ENCODE peak calls at places on chromosomes 12 and 14, in five cellular contexts. N is gastrocnemius medialis, T is H9, O is lower leg skin, B is fibroblast of pulmonary artery. V is an unnamed sample.

GRCh38 chr12:12685305-12685704 is 10.7 kb downstream of the GPR19 start:
- DNase-seq in N (no peak), T (peak), O (no peak), B (no peak), V (no peak)

GRCh38 chr12:12890815-12891645 is at the start of gene GPRC5A:
- DNase-seq in N (peak), T (peak), O (peak), B (peak), V (peak)

GRCh38 chr14:105849933-105850626 is 323.7 kb downstream of the TMEM121 start:
- DNase-seq in N (no peak), T (no peak), O (no peak), B (no peak), V (no peak)

GRCh38 chr12:46492471-46493351 is 120.1 kb upstream of the SLC38A2 start:
- DNase-seq in N (no peak), T (no peak), O (no peak), B (peak), V (peak)

GRCh38 chr14:103845327-103845726 is 2.0 kb downstream of the PPP1R13B start:
- DNase-seq in N (no peak), T (no peak), O (no peak), B (no peak), V (no peak)

GRCh38 chr12:104410326-104410725 is 46.4 kb upstream of the CHST11 start:
- DNase-seq in N (no peak), T (no peak), O (no peak), B (no peak), V (no peak)

GRCh38 chr12:122123051-122123760 is 44.6 kb downstream of the MLXIP start:
- DNase-seq in N (peak), T (peak), O (peak), B (peak), V (peak)

GRCh38 chr12:106078358-106079025 is 60.3 kb downstream of the NUAK1 start:
- DNase-seq in N (peak), T (peak), O (no peak), B (peak), V (peak)

DNA sequence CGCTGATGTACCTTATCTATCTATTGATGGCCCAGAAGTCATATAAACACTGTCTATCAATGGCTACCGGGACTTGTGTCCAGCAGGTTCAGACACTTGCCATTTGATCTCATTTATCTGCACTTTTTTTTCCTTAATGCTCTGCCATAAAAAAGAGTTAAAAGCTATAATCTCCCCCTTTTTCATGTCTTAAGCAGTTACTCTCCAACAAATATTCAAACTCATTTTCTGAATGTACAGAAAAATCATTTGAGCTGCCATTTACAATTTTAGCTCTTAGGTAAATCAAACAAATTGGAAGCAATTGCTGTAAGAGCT is 101.4 kb downstream of the SLC8A3 start:
- DNase-seq in N (no peak), T (no peak), O (no peak), B (no peak), V (no peak)
- TF ChIP-seq CTCF in N (no peak), T (no peak), O (no peak), B (no peak), V (no peak)

DNA sequence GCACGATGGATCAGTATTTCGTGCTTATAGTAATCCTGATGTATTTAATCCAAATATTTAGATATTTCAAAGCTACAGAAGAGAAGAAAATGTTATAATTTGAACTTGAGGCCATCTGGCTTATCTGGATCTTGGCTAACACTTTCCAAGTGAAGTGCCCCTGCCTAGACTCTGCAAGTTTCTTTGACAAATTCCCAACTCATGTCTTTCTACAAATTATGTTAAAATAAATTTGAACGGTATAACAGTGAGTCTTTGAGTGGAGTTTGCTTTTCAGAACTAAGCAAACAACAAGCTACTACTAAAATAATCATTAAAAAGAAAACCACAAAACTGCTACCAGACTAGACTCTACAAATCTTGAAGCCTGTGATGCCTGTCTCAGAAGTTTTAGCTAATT is 374.4 kb upstream of the PRICKLE1 start:
- DNase-seq in N (no peak), T (no peak), O (no peak), B (no peak), V (no peak)
- TF ChIP-seq CTCF in N (no peak), T (no peak), O (no peak), B (no peak), V (no peak)

DNA sequence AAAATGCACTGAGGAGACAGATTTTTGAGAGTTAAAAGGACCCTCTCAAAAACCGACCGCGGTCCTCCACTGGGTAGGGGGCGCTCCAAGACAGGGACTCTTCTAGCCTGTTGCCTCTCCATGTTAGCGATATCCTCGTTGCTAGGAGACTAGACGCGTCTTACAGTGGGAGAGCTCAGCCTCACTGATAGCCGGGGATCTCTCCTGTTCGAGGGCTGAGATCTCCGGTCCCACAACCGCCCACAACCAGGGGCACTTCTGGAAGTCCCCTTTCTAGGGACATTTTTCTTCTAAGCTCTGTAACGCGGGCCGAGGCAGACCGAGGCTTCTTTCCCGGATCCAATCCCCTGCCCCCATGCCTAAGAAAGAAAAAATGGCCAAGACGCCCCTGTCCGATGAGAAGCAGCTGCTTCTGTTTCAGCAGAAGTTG is 21.3 kb downstream of the FKBP11 start:
- DNase-seq in N (peak), T (peak), O (peak), B (peak), V (peak)
- TF ChIP-seq CTCF in N (peak), T (peak), O (no peak), B (peak), V (peak)

GRCh38 chr12:22231078-22231477 is 103.4 kb downstream of the ST8SIA1 start:
- DNase-seq in N (no peak), T (no peak), O (no peak), B (no peak), V (no peak)

GRCh38 chr12:22230280-22230794 is 104.2 kb downstream of the ST8SIA1 start:
- DNase-seq in N (no peak), T (no peak), O (no peak), B (no peak), V (peak)

GRCh38 chr12:22229652-22230279 is 104.7 kb downstream of the ST8SIA1 start:
- DNase-seq in N (no peak), T (no peak), O (no peak), B (no peak), V (peak)

GRCh38 chr12:22234561-22234960 is 99.9 kb downstream of the ST8SIA1 start:
- DNase-seq in N (no peak), T (no peak), O (peak), B (peak), V (peak)

GRCh38 chr12:22231836-22232235 is 102.7 kb downstream of the ST8SIA1 start:
- DNase-seq in N (no peak), T (no peak), O (no peak), B (peak), V (no peak)
- TF ChIP-seq CTCF in N (no peak), T (peak), O (no peak), B (peak), V (no peak)

GRCh38 chr12:96399919-96400630 is at the start of gene CDK17:
- DNase-seq in N (peak), T (peak), O (peak), B (peak), V (peak)

GRCh38 chr12:96402061-96402460 is 1.8 kb upstream of the CDK17 start:
- DNase-seq in N (no peak), T (peak), O (no peak), B (no peak), V (no peak)

GRCh38 chr12:96401061-96401871 is 1.0 kb upstream of the CDK17 start:
- DNase-seq in N (no peak), T (no peak), O (no peak), B (peak), V (peak)

GRCh38 chr12:96399081-96399918 is 939 bp downstream of the CDK17 start:
- DNase-seq in N (peak), T (peak), O (peak), B (peak), V (peak)

GRCh38 chr12:96400631-96401060 is 407 bp upstream of the CDK17 start:
- DNase-seq in N (no peak), T (no peak), O (no peak), B (peak), V (peak)
- TF ChIP-seq CTCF in N (no peak), T (no peak), O (no peak), B (no peak), V (no peak)

GRCh38 chr12:55797068-55797467 is 20.5 kb downstream of the SARNP start:
- DNase-seq in N (no peak), T (no peak), O (no peak), B (peak), V (peak)
- TF ChIP-seq CTCF in N (peak), T (peak), O (no peak), B (peak), V (peak)

GRCh38 chr12:85951823-85952222 is 77.7 kb downstream of the NTS start:
- DNase-seq in N (no peak), T (no peak), O (no peak), B (peak), V (peak)

GRCh38 chr12:85949253-85949652 is 75.2 kb downstream of the NTS start:
- DNase-seq in N (no peak), T (peak), O (no peak), B (no peak), V (no peak)

GRCh38 chr12:85955127-85955526 is 81.0 kb downstream of the NTS start:
- DNase-seq in N (no peak), T (no peak), O (no peak), B (peak), V (peak)
- TF ChIP-seq CTCF in N (no peak), T (peak), O (no peak), B (peak), V (no peak)

DNA sequence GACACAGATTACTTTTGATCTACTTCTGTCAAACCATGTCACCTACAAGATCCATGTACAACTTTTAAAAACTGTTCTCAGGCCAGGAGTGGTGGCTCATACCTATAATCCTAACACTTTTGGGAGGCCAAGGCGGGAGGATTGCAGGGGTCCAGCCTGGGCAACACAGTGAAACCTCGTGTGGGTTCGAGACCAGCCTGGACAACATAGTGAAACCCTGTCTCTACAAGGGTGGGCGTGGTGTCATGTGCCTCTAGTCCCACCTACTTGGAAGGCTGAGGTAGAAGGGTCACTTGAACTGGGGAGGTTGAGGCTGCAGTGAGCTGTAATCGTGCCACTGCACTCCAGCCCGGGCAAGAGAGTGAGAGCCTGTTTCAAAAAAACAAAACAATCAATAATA is 5.7 kb downstream of the WDR20 start:
- DNase-seq in N (no peak), T (no peak), O (no peak), B (no peak), V (no peak)
- TF ChIP-seq CTCF in N (no peak), T (no peak), O (no peak), B (no peak), V (no peak)

DNA sequence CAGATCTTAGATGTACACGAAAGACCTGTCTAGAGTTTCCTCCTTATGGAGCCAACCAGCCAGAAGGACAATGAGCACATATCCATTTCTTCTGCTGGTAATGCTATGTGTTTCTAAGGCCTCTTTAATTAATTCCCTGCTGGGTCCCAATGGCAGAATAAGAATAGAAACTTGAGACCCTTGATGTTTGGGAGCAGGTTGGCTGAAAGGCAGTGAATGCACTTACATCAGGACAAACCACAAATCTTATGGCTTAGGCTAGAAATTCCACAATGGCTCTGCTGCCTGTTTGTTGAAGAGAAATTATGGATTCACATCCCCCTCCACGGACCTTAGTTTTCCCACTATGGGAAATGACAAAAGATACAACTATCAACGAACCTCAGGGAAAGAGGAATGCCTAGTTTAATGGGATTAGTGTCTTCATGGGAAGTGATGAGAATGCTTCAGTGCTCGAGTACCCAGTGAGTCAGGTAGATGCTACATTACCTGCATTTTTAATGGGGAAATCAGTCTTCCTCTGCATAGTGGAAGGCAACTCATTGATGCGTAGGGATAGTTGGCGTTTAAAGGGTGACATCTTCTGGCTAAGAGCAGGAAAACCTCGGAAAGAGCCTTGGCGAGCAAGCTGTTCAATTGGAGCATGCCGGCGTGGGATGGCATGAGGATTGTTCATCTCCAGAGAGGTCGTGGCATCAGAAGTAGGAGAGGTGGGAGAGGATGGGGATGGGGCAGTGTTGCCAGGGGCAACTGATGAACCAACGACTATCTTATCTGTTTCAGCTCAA is 46.5 kb downstream of the PAPLN start:
- DNase-seq in N (no peak), T (peak), O (no peak), B (peak), V (peak)
- TF ChIP-seq CTCF in N (no peak), T (peak), O (no peak), B (peak), V (peak)

GRCh38 chr12:115771601-115772000 is 505.9 kb downstream of the MED13L start:
- DNase-seq in N (no peak), T (no peak), O (no peak), B (no peak), V (no peak)

GRCh38 chr12:115774148-115774905 is 503.2 kb downstream of the MED13L start:
- DNase-seq in N (no peak), T (no peak), O (no peak), B (no peak), V (no peak)

GRCh38 chr12:115770643-115771042 is 506.9 kb downstream of the MED13L start:
- DNase-seq in N (no peak), T (no peak), O (no peak), B (no peak), V (no peak)

GRCh38 chr12:115767921-115768320 is 509.6 kb downstream of the MED13L start:
- DNase-seq in N (no peak), T (no peak), O (no peak), B (no peak), V (no peak)

GRCh38 chr12:115771065-115771464 is 506.4 kb downstream of the MED13L start:
- DNase-seq in N (no peak), T (peak), O (no peak), B (peak), V (no peak)
- TF ChIP-seq CTCF in N (no peak), T (peak), O (no peak), B (no peak), V (no peak)